ENCODE peak calls at places on chromosomes 1 and 21, in four cellular contexts. G is neuronal stem cell, E is IMR-90, T is H9. Y is an unnamed sample.

GRCh38 chr1:206757524-206758266 is 12.9 kb upstream of the IL19 start:
- DNase-seq in G (no peak), E (no peak), T (no peak), Y (no peak)

GRCh38 chr1:12177156-12177998 is 10.6 kb downstream of the TNFRSF1B start:
- DNase-seq in G (no peak), E (no peak), T (no peak), Y (no peak)

GRCh38 chr1:212621830-212622315 is 13.3 kb downstream of the ATF3 start:
- DNase-seq in G (no peak), E (no peak), T (no peak), Y (peak)

GRCh38 chr1:53001128-53001527 is 60.9 kb upstream of the PODN start:
- DNase-seq in G (no peak), E (no peak), T (no peak), Y (no peak)

GRCh38 chr1:196399713-196400112 is 208.5 kb downstream of the KCNT2 start:
- DNase-seq in G (no peak), E (no peak), T (no peak), Y (no peak)

GRCh38 chr1:156948708-156949107 is 28.3 kb downstream of the LRRC71 start:
- DNase-seq in G (no peak), E (no peak), T (peak), Y (peak)

GRCh38 chr1:91325456-91325855 is 79.2 kb downstream of the HFM1 start:
- DNase-seq in G (no peak), E (no peak), T (no peak), Y (no peak)

GRCh38 chr1:230281531-230281930 is 144.6 kb downstream of the PGBD5 start:
- DNase-seq in G (no peak), E (peak), T (no peak), Y (no peak)

GRCh38 chr1:194485432-194485831 is 1299.0 kb upstream of the B3GALT2 start:
- DNase-seq in G (no peak), E (no peak), T (no peak), Y (no peak)

GRCh38 chr1:34988147-34988546 is 3.0 kb upstream of the TMEM35B start:
- DNase-seq in G (no peak), E (no peak), T (no peak), Y (no peak)

GRCh38 chr1:53073287-53073686 is 11.3 kb downstream of the PODN start:
- DNase-seq in G (no peak), E (no peak), T (no peak), Y (no peak)

GRCh38 chr1:207579436-207579799 is 65.5 kb upstream of the CR1L start:
- DNase-seq in G (peak), E (peak), T (peak), Y (peak)

GRCh38 chr1:235633220-235633540 is 16.4 kb downstream of the GNG4 start:
- DNase-seq in G (no peak), E (no peak), T (no peak), Y (no peak)

GRCh38 chr1:170864784-170865538 is 70.4 kb upstream of the MROH9 start:
- DNase-seq in G (no peak), E (no peak), T (no peak), Y (no peak)

GRCh38 chr1:48492392-48492791 is 20.4 kb upstream of the SPATA6 start:
- DNase-seq in G (no peak), E (no peak), T (no peak), Y (no peak)

GRCh38 chr1:241972703-241973375 is 15.3 kb downstream of the BECN2 start:
- DNase-seq in G (peak), E (no peak), T (peak), Y (peak)

GRCh38 chr1:29259802-29260441 is 23.6 kb downstream of the PTPRU start:
- DNase-seq in G (no peak), E (no peak), T (peak), Y (peak)

GRCh38 chr1:53321776-53322602 is 5.9 kb downstream of the LRP8 start:
- DNase-seq in G (no peak), E (no peak), T (no peak), Y (no peak)

GRCh38 chr1:150150511-150151021 is 850 bp downstream of the PLEKHO1 start:
- DNase-seq in G (no peak), E (no peak), T (no peak), Y (peak)

GRCh38 chr1:159598196-159598595 is 10.6 kb downstream of the APCS start:
- DNase-seq in G (no peak), E (peak), T (no peak), Y (peak)

GRCh38 chr1:178282949-178283367 is 189.1 kb downstream of the RASAL2 start:
- DNase-seq in G (no peak), E (peak), T (no peak), Y (peak)

GRCh38 chr21:36434144-36434543 is 45.8 kb downstream of the CLDN14 start:
- DNase-seq in G (no peak), E (no peak), T (no peak), Y (no peak)

GRCh38 chr1:87355894-87356293 is 27.2 kb downstream of the LMO4 start:
- DNase-seq in G (no peak), E (no peak), T (no peak), Y (no peak)

GRCh38 chr1:9755441-9755995 is 68.2 kb downstream of the CLSTN1 start:
- DNase-seq in G (no peak), E (no peak), T (no peak), Y (no peak)

GRCh38 chr1:26411624-26412074 is 1.0 kb downstream of the LIN28A start:
- DNase-seq in G (no peak), E (no peak), T (peak), Y (no peak)

GRCh38 chr1:202131956-202132821 is 9.5 kb downstream of the GPR37L1 start:
- DNase-seq in G (no peak), E (no peak), T (no peak), Y (no peak)

GRCh38 chr1:62589321-62589720 is 8.0 kb upstream of the ANGPTL3 start:
- DNase-seq in G (no peak), E (peak), T (no peak), Y (no peak)

GRCh38 chr1:214444159-214444939 is 107.1 kb downstream of the PTPN14 start:
- DNase-seq in G (no peak), E (no peak), T (no peak), Y (no peak)

GRCh38 chr1:214446772-214447556 is 104.4 kb downstream of the PTPN14 start:
- DNase-seq in G (no peak), E (peak), T (peak), Y (peak)

GRCh38 chr1:214447557-214447871 is 103.9 kb downstream of the PTPN14 start:
- DNase-seq in G (no peak), E (no peak), T (no peak), Y (peak)

GRCh38 chr1:214445846-214446614 is 105.4 kb downstream of the PTPN14 start:
- DNase-seq in G (no peak), E (peak), T (no peak), Y (peak)

DNA sequence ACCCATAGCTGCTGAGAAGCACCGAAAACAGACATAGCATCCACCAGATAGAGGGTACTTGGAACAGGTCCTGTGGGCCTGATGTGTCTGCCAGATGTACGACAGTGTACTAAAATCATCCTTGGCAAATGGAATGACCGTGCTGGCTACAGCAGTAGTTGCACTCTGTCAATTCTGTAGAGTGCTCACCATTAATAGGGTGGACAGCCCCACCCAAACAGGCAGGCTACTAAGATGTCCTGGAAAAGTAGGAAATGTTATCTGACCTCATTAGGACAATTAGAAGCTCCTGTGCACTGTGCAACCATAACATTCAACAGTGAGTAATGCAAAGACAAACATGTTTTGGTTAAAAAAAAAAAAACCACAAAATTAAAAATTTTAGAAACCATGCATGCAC is 106.2 kb downstream of the PTPN14 start:
- DNase-seq in G (no peak), E (no peak), T (no peak), Y (peak)
- H3K14ac ChIP-seq in G (no peak), E (peak), T (no peak), Y (peak)

GRCh38 chr21:45430521-45431501 is 25.8 kb downstream of the COL18A1 start:
- DNase-seq in G (peak), E (peak), T (peak), Y (peak)
- H3K14ac ChIP-seq in G (peak), E (no peak), T (no peak), Y (peak)

DNA sequence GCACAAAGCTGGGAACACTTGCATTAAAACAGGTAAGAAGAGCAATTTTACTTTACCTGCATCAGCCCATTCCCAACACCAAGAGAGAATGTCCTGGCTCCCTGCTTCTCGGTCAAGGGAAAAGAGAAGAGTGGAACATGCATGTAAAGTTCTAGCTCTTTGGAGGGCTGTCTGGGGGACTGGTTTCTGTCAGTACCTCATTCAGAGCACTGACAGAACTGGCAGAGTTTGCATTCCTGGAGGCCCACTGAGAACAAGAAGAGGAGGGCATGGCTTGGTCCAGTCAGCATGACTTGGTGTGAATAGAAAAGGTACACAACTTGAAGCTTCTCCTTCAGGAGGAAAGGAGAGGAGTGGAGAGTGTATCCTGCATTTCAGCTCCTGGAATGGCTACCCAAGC is 83.9 kb downstream of the LRRC7 start:
- DNase-seq in G (no peak), E (no peak), T (no peak), Y (no peak)
- H3K14ac ChIP-seq in G (no peak), E (no peak), T (no peak), Y (no peak)

GRCh38 chr1:19006000-19006399 is 49.5 kb upstream of the IFFO2 start:
- DNase-seq in G (no peak), E (no peak), T (peak), Y (no peak)

GRCh38 chr1:19009882-19010321 is 53.4 kb upstream of the IFFO2 start:
- DNase-seq in G (peak), E (peak), T (peak), Y (peak)

GRCh38 chr1:19006837-19007271 is 50.4 kb upstream of the IFFO2 start:
- DNase-seq in G (no peak), E (no peak), T (no peak), Y (no peak)

GRCh38 chr1:19009126-19009881 is 52.8 kb upstream of the IFFO2 start:
- DNase-seq in G (no peak), E (no peak), T (no peak), Y (no peak)

DNA sequence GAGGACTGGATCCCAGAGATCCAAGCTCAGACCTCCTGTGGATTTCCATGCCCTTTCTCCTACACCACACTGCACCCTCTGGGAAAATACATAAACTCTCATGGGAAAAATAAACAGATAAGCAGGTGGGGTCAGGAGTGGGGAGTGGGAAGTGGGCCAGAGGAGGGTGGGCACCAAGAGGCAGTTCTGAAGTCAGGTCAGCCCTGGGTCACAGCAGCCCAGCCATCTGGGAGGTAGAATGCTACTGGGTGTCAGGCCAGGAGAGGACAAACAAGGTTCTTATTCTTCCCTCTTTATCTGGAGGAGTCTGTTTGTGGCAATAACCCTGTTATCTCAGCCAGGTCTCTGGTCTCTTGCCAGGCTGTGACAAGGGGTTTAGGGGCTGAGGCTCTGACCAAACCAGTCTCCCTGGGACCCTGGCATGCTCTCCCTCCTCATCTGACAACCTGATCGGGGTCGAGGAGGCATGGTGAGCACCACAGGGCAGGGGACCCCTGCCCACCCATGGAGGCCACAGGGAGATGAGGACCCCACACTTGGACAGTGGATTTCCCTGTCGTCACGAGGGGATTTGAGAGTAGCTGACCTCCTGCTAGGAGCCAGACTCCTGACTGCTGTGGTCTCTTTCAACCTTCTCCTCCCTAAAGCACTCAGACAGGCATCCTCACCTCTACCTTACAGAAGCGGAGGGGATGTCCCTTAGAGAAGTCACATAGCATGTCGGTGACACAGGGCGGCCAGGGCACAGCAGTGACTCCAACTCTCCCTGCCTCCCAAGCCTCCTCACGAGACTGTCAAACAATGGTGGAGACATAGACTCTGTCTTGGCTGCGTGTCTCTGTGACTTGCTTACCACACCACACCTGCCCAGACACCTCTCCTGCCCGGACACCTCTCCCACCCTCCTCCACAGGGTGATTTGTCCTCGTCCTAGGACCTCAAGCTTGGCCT is 51.3 kb upstream of the IFFO2 start:
- DNase-seq in G (no peak), E (no peak), T (no peak), Y (no peak)
- H3K14ac ChIP-seq in G (no peak), E (peak), T (peak), Y (peak)